ENCODE peak calls at places on chromosomes 4 and X, in five cellular contexts. Q is CD4-positive, alpha-beta memory T cell; E is breast epithelium; B is GM23248; T is K562. I is an unnamed sample.

GRCh38 chrX:8820910-8821527 is 19.8 kb upstream of the FAM9A start:
- DNase-seq in Q (no peak), E (no peak), B (peak; percentile 33), T (no peak), I (no peak)

GRCh38 chr4:99722662-99723061 is 65.0 kb upstream of the C4orf54 start:
- DNase-seq in Q (no peak), E (no peak), B (no peak), T (no peak), I (no peak)

GRCh38 chr4:27094785-27095184 is 234.1 kb downstream of the STIM2 start:
- DNase-seq in Q (no peak), E (peak; percentile 28), B (no peak), T (no peak), I (no peak)

GRCh38 chrX:72003811-72004750 is 93.4 kb downstream of the NHSL2 start:
- DNase-seq in Q (no peak), E (peak; percentile 35), B (peak; percentile 44), T (no peak), I (peak; percentile 84)

GRCh38 chr4:109166126-109166525 is 136.3 kb downstream of the COL25A1 start:
- DNase-seq in Q (no peak), E (no peak), B (no peak), T (no peak), I (no peak)

GRCh38 chr4:183961772-183962171 is 56.7 kb downstream of the STOX2 start:
- DNase-seq in Q (no peak), E (no peak), B (no peak), T (no peak), I (no peak)

GRCh38 chr4:126969781-126970180 is 663.0 kb upstream of the INTU start:
- DNase-seq in Q (no peak), E (no peak), B (no peak), T (no peak), I (no peak)

GRCh38 chrX:64204252-64204651 is 1.3 kb downstream of the AMER1 start:
- DNase-seq in Q (no peak), E (no peak), B (peak; percentile 46), T (no peak), I (no peak)

GRCh38 chr4:7715251-7716014 is 224.2 kb downstream of the AFAP1 start:
- DNase-seq in Q (no peak), E (no peak), B (no peak), T (no peak), I (no peak)

GRCh38 chr4:24809376-24809775 is 14.0 kb downstream of the SOD3 start:
- DNase-seq in Q (no peak), E (no peak), B (peak; percentile 12), T (peak; percentile 23), I (peak; percentile 72)

GRCh38 chr4:26746742-26747351 is 113.8 kb upstream of the STIM2 start:
- DNase-seq in Q (no peak), E (no peak), B (no peak), T (no peak), I (no peak)

GRCh38 chr4:24598025-24598424 is 13.7 kb upstream of the DHX15 start:
- DNase-seq in Q (no peak), E (no peak), B (no peak), T (no peak), I (no peak)

GRCh38 chrX:155046811-155047528 is 20.3 kb downstream of the FUNDC2 start:
- DNase-seq in Q (no peak), E (no peak), B (no peak), T (no peak), I (no peak)

GRCh38 chr4:7414046-7414445 is 20.7 kb downstream of the PSAPL1 start:
- DNase-seq in Q (no peak), E (no peak), B (no peak), T (no peak), I (no peak)

GRCh38 chr4:170271723-170272122 is 182.0 kb upstream of the AADAT start:
- DNase-seq in Q (no peak), E (no peak), B (no peak), T (no peak), I (no peak)

GRCh38 chr4:187176261-187176910 is 452.7 kb upstream of the FAT1 start:
- DNase-seq in Q (no peak), E (no peak), B (no peak), T (no peak), I (no peak)

GRCh38 chr4:59655996-59656395 is 1544.1 kb upstream of the ADGRL3 start:
- DNase-seq in Q (no peak), E (no peak), B (no peak), T (no peak), I (no peak)

GRCh38 chr4:94455081-94455480 is 3.3 kb downstream of the PDLIM5 start:
- DNase-seq in Q (no peak), E (peak; percentile 67), B (peak; percentile 93), T (no peak), I (no peak)

GRCh38 chr4:131348258-131348657 is 1800.8 kb upstream of the PCDH10 start:
- DNase-seq in Q (no peak), E (no peak), B (no peak), T (no peak), I (no peak)

GRCh38 chr4:76692761-76693160 is 205.2 kb downstream of the SOWAHB start:
- DNase-seq in Q (no peak), E (no peak), B (no peak), T (no peak), I (no peak)

GRCh38 chr4:76694056-76694455 is 203.9 kb downstream of the SOWAHB start:
- DNase-seq in Q (no peak), E (no peak), B (no peak), T (no peak), I (no peak)

GRCh38 chr4:76697129-76697803 is 200.7 kb downstream of the SOWAHB start:
- DNase-seq in Q (no peak), E (no peak), B (no peak), T (no peak), I (no peak)

GRCh38 chr4:76698141-76698540 is 199.8 kb downstream of the SOWAHB start:
- DNase-seq in Q (no peak), E (no peak), B (no peak), T (no peak), I (no peak)

DNA sequence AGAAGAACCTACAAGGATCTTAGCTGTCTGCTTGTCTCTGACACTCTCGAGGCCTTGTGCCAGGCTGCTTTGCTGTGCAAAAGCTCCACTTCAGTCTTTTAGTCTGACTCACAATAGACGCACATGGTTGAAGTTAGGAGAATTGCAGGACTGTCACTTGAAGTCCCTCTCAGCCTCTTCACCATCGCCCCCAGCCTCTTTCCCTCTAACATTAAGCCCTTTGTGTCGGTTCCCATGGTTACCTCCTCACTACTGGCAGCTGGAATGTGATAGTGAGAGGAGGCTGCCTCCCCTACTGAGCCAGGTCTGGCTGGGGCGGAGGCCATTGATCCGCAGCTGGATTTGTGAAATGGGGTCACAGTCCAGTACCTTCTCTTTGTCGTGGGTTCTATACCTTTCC is 201.8 kb downstream of the SOWAHB start:
- DNase-seq in Q (no peak), E (no peak), B (peak; percentile 57), T (no peak), I (no peak)
- H3K4me3 ChIP-seq in Q (no peak overlapping the region), E (no peak overlapping the region), B (no peak overlapping the region), T (no peak overlapping the region), I (no peak overlapping the region)

GRCh38 chrX:13094780-13095425 is 50.5 kb upstream of the FAM9C start:
- DNase-seq in Q (no peak), E (no peak), B (no peak), T (no peak), I (no peak)
- H3K4me3 ChIP-seq in Q (no peak overlapping the region), E (no peak overlapping the region), B (no peak overlapping the region), T (no peak overlapping the region), I (no peak overlapping the region)

DNA sequence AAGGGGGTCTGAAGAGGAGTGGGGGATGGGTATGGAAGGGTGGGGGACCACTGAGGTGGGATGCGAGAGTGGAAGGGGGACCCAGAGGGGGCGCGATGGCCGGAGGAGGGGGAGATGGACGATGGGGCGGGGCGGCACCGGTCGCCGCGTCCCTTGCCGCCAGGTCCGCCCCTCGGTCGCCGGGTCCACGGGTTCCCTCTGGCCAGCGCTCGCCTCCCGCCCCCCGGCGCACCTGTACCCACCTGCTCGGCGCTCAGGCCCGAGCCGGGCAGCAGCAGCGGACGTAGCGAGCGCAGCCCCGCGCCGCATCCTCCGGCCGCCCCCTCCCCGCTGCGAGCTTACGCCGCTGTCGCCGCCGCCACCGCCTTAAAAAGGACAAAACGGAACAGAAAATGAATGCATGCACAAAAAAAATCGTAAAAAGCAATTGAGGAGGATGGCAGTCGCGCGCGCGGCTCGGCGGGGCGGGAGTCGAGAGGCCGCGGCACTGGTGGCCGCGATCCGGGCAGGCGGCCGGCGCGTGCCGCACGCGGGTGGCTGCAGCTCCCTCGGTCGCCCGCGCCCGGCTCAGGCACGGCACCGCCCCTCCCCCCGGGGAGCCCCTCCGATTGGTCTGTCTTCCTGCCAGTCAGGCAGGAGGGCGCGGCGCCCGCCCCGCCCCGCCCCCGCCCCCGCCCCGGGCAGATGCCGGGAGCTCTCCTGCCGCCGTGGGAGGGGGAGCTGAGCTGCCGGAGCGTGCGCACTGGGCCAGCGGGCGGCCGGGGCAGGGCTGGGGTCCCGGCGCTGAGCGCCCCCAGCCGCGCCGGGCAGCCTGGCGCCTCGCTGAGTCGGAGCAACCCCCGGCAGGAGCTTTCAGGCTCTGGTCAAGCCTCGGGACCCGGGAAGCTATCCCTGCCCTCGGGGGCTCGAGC is at the start of gene JAKMIP1:
- DNase-seq in Q (peak; percentile 80), E (no peak), B (peak; percentile 43), T (peak; percentile 100), I (no peak)
- H3K4me3 ChIP-seq in Q (no peak within 1 kb of the TSS), E (peak within 1 kb of the TSS; percentile 37), B (peak within 1 kb of the TSS; percentile 56), T (peak within 1 kb of the TSS; percentile 37), I (peak within 1 kb of the TSS; percentile 46)

GRCh38 chr4:17781831-17782287 is 438 bp upstream of the FAM184B start:
- DNase-seq in Q (no peak), E (no peak), B (peak; percentile 20), T (no peak), I (no peak)
- H3K4me3 ChIP-seq in Q (no peak overlapping the region), E (peak overlapping the region; percentile 29), B (peak overlapping the region; percentile 76), T (no peak overlapping the region), I (peak overlapping the region; percentile 35)

DNA sequence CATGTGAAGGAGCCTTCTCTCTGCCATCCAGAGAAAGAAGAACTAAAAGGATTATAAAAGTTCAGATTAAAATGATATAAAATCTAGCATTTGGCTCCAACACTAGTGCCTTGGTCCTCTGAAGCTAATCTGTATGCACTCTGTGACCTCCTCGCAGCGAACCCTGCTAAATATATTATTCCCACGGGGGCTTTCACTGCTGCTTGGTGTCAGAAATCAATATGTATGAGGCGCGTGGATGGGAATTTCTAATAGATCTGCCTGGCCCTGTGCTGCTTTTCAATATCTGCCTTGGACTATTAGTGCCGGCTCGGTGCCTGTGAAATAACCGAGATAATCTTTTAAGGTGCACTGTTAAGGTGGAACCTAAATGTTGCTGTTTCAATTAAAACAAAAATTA is 69.7 kb downstream of the CXXC4 start:
- DNase-seq in Q (no peak), E (no peak), B (no peak), T (no peak), I (no peak)
- H3K4me3 ChIP-seq in Q (no peak overlapping the region), E (peak overlapping the region; percentile 3), B (no peak overlapping the region), T (no peak overlapping the region), I (peak overlapping the region; percentile 9)

I was measured in vagina.